ENCODE peak calls at places on chromosomes 2 and 18, in seven cellular contexts. N is psoas muscle; U is right lobe of liver; L is GM23338; C is upper lobe of right lung; V is naive thymus-derived CD4-positive, alpha-beta T cell; F is mesendoderm. X is an unnamed sample.

GRCh38 chr2:239380831-239381708 is 19.8 kb downstream of the HDAC4 start:
- DNase-seq in N (peak; percentile 49), U (peak; percentile 54), L (no peak), C (peak; percentile 66), V (peak; percentile 83), F (no peak), X (no peak)

GRCh38 chr2:85133751-85134254 is 611 bp downstream of the TCF7L1 start:
- DNase-seq in N (peak; percentile 78), U (peak; percentile 48), L (peak; percentile 39), C (peak; percentile 79), V (no peak), F (peak; percentile 66), X (peak; percentile 84)

GRCh38 chr2:31271851-31272267 is 37.9 kb downstream of the EHD3 start:
- DNase-seq in N (no peak), U (no peak), L (peak; percentile 56), C (no peak), V (no peak), F (peak; percentile 63), X (no peak)

GRCh38 chr2:85259101-85259590 is 68.6 kb downstream of the TGOLN2 start:
- DNase-seq in N (no peak), U (no peak), L (peak; percentile 75), C (no peak), V (no peak), F (peak; percentile 94), X (no peak)

GRCh38 chr2:42939411-42940206 is 147.2 kb upstream of the HAAO start:
- DNase-seq in N (peak; percentile 18), U (no peak), L (no peak), C (no peak), V (no peak), F (no peak), X (no peak)

GRCh38 chr18:8480506-8481328 is 128.5 kb upstream of the RAB12 start:
- DNase-seq in N (no peak), U (no peak), L (peak; percentile 59), C (no peak), V (no peak), F (peak; percentile 72), X (peak; percentile 64)

GRCh38 chr2:67854103-67854502 is 208.7 kb downstream of the C1D start:
- DNase-seq in N (no peak), U (no peak), L (no peak), C (no peak), V (no peak), F (no peak), X (no peak)

GRCh38 chr18:8536226-8536625 is 73.0 kb upstream of the RAB12 start:
- DNase-seq in N (no peak), U (no peak), L (peak; percentile 21), C (no peak), V (no peak), F (peak; percentile 13), X (no peak)

GRCh38 chr18:63454497-63454896 is 22.3 kb upstream of the SERPINB5 start:
- DNase-seq in N (no peak), U (no peak), L (no peak), C (no peak), V (no peak), F (no peak), X (no peak)

GRCh38 chr2:128623776-128624424 is 305.2 kb upstream of the HS6ST1 start:
- DNase-seq in N (no peak), U (no peak), L (no peak), C (no peak), V (no peak), F (no peak), X (peak; percentile 9)

GRCh38 chr2:237214281-237214680 is 128.6 kb downstream of the COPS8 start:
- DNase-seq in N (no peak), U (no peak), L (no peak), C (no peak), V (no peak), F (no peak), X (no peak)

GRCh38 chr18:59282341-59282740 is 9.1 kb upstream of the RAX start:
- DNase-seq in N (no peak), U (no peak), L (no peak), C (no peak), V (no peak), F (no peak), X (no peak)

GRCh38 chr2:172667926-172668325 is 67.7 kb upstream of the RAPGEF4 start:
- DNase-seq in N (no peak), U (no peak), L (no peak), C (no peak), V (no peak), F (no peak), X (no peak)

GRCh38 chr18:7567487-7568425 is 640 bp downstream of the PTPRM start:
- DNase-seq in N (peak; percentile 81), U (peak; percentile 53), L (peak; percentile 78), C (peak; percentile 79), V (no peak), F (peak; percentile 79), X (peak; percentile 83)

GRCh38 chr2:7812231-7812995 is 869.4 kb upstream of the ID2 start:
- DNase-seq in N (no peak), U (no peak), L (no peak), C (no peak), V (no peak), F (no peak), X (no peak)

GRCh38 chr2:58973831-58974281 is 732.7 kb upstream of the FANCL start:
- DNase-seq in N (no peak), U (no peak), L (peak; percentile 73), C (no peak), V (no peak), F (peak; percentile 72), X (no peak)
- H3K4me1 ChIP-seq in N (no peaks in the 10 kb centered on the region), U (no peaks in the 10 kb centered on the region), L (peaks cover 66% of the 10 kb centered on the region), C (no peaks in the 10 kb centered on the region), V (no peaks in the 10 kb centered on the region), F (peaks cover 3% of the 10 kb centered on the region), X (no peaks in the 10 kb centered on the region)

GRCh38 chr18:2979871-2980606 is 32.9 kb downstream of the LPIN2 start:
- DNase-seq in N (no peak), U (peak; percentile 44), L (no peak), C (no peak), V (no peak), F (no peak), X (no peak)

GRCh38 chr18:2976733-2977132 is 36.2 kb downstream of the LPIN2 start:
- DNase-seq in N (no peak), U (no peak), L (no peak), C (no peak), V (no peak), F (no peak), X (no peak)

GRCh38 chr18:2979027-2979570 is 33.8 kb downstream of the LPIN2 start:
- DNase-seq in N (no peak), U (no peak), L (no peak), C (no peak), V (no peak), F (no peak), X (no peak)

GRCh38 chr18:2978626-2979025 is 34.3 kb downstream of the LPIN2 start:
- DNase-seq in N (no peak), U (no peak), L (no peak), C (no peak), V (no peak), F (no peak), X (no peak)

DNA sequence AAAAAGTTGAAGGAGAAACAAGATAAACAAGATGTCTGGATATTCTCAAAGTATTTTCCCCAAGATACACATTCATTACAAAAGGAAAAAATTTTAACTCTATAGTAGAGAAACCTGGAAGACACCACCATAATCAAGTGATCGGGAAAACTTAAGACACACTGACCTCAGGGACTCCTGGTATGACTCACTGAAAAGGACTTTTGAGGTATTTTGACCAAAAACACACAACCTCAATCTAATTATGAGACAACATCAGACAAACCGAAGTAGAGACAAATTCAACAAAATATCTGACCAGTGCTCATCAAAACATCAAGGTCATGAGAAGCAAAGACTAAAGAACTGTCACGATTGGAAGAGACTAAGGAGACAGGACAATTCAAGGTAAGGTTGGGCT is 34.7 kb downstream of the LPIN2 start:
- DNase-seq in N (no peak), U (no peak), L (no peak), C (no peak), V (no peak), F (no peak), X (no peak)
- H3K4me1 ChIP-seq in N (peaks cover 18% of the 10 kb centered on the region), U (peaks cover 33% of the 10 kb centered on the region), L (peaks cover 28% of the 10 kb centered on the region), C (peaks cover 68% of the 10 kb centered on the region), V (peaks cover 56% of the 10 kb centered on the region), F (no peaks in the 10 kb centered on the region), X (peaks cover 17% of the 10 kb centered on the region)

GRCh38 chr2:163552758-163553157 is 183.1 kb downstream of the FIGN start:
- DNase-seq in N (no peak), U (no peak), L (no peak), C (no peak), V (no peak), F (no peak), X (no peak)

GRCh38 chr2:163554864-163555263 is 180.9 kb downstream of the FIGN start:
- DNase-seq in N (no peak), U (no peak), L (no peak), C (no peak), V (no peak), F (no peak), X (no peak)

GRCh38 chr2:163556511-163556910 is 179.3 kb downstream of the FIGN start:
- DNase-seq in N (no peak), U (no peak), L (no peak), C (no peak), V (no peak), F (no peak), X (no peak)

GRCh38 chr2:163551974-163552373 is 183.8 kb downstream of the FIGN start:
- DNase-seq in N (no peak), U (no peak), L (no peak), C (no peak), V (no peak), F (no peak), X (no peak)

DNA sequence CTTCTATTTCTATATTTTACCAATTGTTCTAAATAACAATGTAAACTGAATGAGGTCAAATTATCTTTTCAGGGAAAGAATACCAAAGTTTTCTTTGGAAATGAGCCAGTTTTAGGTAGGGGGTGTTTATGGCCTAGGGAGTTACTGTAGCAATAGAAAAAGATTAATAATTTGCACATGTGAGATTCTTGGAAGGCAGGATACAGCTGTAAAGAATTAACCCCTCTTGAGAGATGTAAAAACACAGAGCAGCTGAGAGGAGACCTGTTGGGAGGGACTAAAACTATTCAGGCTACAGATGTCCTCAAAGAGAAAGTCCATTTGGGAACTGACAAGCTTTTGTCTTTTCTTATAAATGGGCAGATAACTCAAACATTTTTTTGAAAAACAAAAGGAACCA is 182.2 kb downstream of the FIGN start:
- DNase-seq in N (no peak), U (no peak), L (no peak), C (no peak), V (no peak), F (no peak), X (no peak)
- H3K4me1 ChIP-seq in N (no peaks in the 10 kb centered on the region), U (no peaks in the 10 kb centered on the region), L (no peaks in the 10 kb centered on the region), C (no peaks in the 10 kb centered on the region), V (no peaks in the 10 kb centered on the region), F (no peaks in the 10 kb centered on the region), X (no peaks in the 10 kb centered on the region)

GRCh38 chr18:22934789-22935188 is 1.7 kb downstream of the RBBP8 start:
- DNase-seq in N (no peak), U (no peak), L (no peak), C (no peak), V (no peak), F (no peak), X (no peak)

GRCh38 chr18:22935431-22935830 is 2.3 kb downstream of the RBBP8 start:
- DNase-seq in N (no peak), U (no peak), L (peak; percentile 32), C (no peak), V (no peak), F (peak; percentile 17), X (no peak)

GRCh38 chr18:22933206-22933957 is at the start of gene RBBP8:
- DNase-seq in N (peak; percentile 87), U (peak; percentile 94), L (peak; percentile 94), C (peak; percentile 92), V (peak; percentile 60), F (peak; percentile 94), X (peak; percentile 94)

GRCh38 chr18:22933958-22934423 is 863 bp downstream of the RBBP8 start:
- DNase-seq in N (no peak), U (no peak), L (no peak), C (no peak), V (no peak), F (no peak), X (no peak)

GRCh38 chr18:22932885-22933205 is 283 bp upstream of the RBBP8 start:
- DNase-seq in N (no peak), U (no peak), L (no peak), C (no peak), V (no peak), F (no peak), X (no peak)
- H3K4me1 ChIP-seq in N (no peaks in the 10 kb centered on the region), U (peaks cover 7% of the 10 kb centered on the region), L (peaks cover 20% of the 10 kb centered on the region), C (no peaks in the 10 kb centered on the region), V (no peaks in the 10 kb centered on the region), F (no peaks in the 10 kb centered on the region), X (no peaks in the 10 kb centered on the region)